ENCODE peak calls at places on chromosomes 7 and 10, in six cellular contexts. B, L, M, V, K and A are unnamed samples.

GRCh38 chr10:46554166-46554781 is 2.2 kb downstream of the GPRIN2 start:
- DNase-seq in B (no peak), L (no peak), M (no peak), V (no peak), K (no peak), A (no peak)

GRCh38 chr7:45181991-45182855 is 24.6 kb downstream of the RAMP3 start:
- DNase-seq in B (no peak), L (no peak), M (no peak), V (no peak), K (no peak), A (no peak)

GRCh38 chr10:106576534-106576933 is 588.0 kb downstream of the SORCS1 start:
- DNase-seq in B (no peak), L (no peak), M (no peak), V (no peak), K (no peak), A (no peak)

GRCh38 chr10:88227342-88228018 is 355.6 kb downstream of the RNLS start:
- DNase-seq in B (no peak), L (peak), M (no peak), V (no peak), K (peak), A (peak)

GRCh38 chr7:96116173-96116572 is 205.7 kb downstream of the SLC25A13 start:
- DNase-seq in B (no peak), L (no peak), M (no peak), V (no peak), K (no peak), A (no peak)

GRCh38 chr10:92239600-92240288 is 51.1 kb downstream of the CPEB3 start:
- DNase-seq in B (no peak), L (peak), M (peak), V (peak), K (peak), A (no peak)

GRCh38 chr10:30039567-30039966 is 19.8 kb downstream of the JCAD start:
- DNase-seq in B (no peak), L (no peak), M (no peak), V (no peak), K (no peak), A (no peak)

GRCh38 chr7:82194011-82194410 is 249.6 kb downstream of the CACNA2D1 start:
- DNase-seq in B (no peak), L (peak), M (no peak), V (no peak), K (peak), A (peak)

GRCh38 chr10:71191459-71192113 is 20.8 kb upstream of the UNC5B start:
- DNase-seq in B (no peak), L (no peak), M (no peak), V (no peak), K (no peak), A (peak)

GRCh38 chr7:74454059-74454947 is 597 bp downstream of the GTF2IRD1 start:
- DNase-seq in B (no peak), L (no peak), M (no peak), V (no peak), K (no peak), A (no peak)

GRCh38 chr10:129685271-129685670 is 218.2 kb downstream of the MGMT start:
- DNase-seq in B (no peak), L (no peak), M (no peak), V (no peak), K (no peak), A (no peak)

GRCh38 chr10:43961523-43962345 is 313.1 kb upstream of the ZNF32 start:
- DNase-seq in B (no peak), L (no peak), M (no peak), V (no peak), K (peak), A (no peak)

GRCh38 chr7:2802082-2802481 is 42.0 kb downstream of the GNA12 start:
- DNase-seq in B (no peak), L (no peak), M (no peak), V (no peak), K (no peak), A (no peak)

GRCh38 chr7:136386876-136387275 is 409.7 kb upstream of the MTPN start:
- DNase-seq in B (no peak), L (no peak), M (no peak), V (no peak), K (no peak), A (no peak)

GRCh38 chr10:79148452-79149344 is 79.9 kb downstream of the ZMIZ1 start:
- DNase-seq in B (no peak), L (no peak), M (peak), V (no peak), K (peak), A (no peak)